ENCODE peak calls at places on chromosomes 7 and 10, in six cellular contexts. O, Y, H, U, X and A are unnamed samples.

GRCh38 chr10:132577350-132578005 is 39.9 kb downstream of the INPP5A start:
- DNase-seq in X (no peak), O (no peak), H (peak), U (no peak), Y (no peak), A (no peak)

GRCh38 chr7:55130554-55131198 is 111.9 kb downstream of the EGFR start:
- DNase-seq in O (peak), X (peak), H (peak), Y (peak), U (no peak), A (peak)

GRCh38 chr10:110576220-110576619 is 8.7 kb downstream of the SMC3 start:
- DNase-seq in H (no peak), Y (no peak), X (peak), O (no peak), U (no peak), A (no peak)

GRCh38 chr10:123858039-123858740 is 33.4 kb downstream of the CPXM2 start:
- DNase-seq in X (no peak), H (peak), Y (no peak), O (peak), U (no peak), A (no peak)

GRCh38 chr10:92627845-92628480 is 35.0 kb downstream of the KIF11 start:
- DNase-seq in H (no peak), X (peak), Y (no peak), O (no peak), U (no peak), A (no peak)

GRCh38 chr10:83817797-83818196 is 321.5 kb upstream of the GHITM start:
- DNase-seq in O (no peak), U (no peak), H (no peak), X (no peak), Y (no peak), A (no peak)

GRCh38 chr10:71933651-71934050 is 30.5 kb upstream of the CHST3 start:
- DNase-seq in H (no peak), X (no peak), Y (no peak), U (no peak), O (no peak), A (no peak)

GRCh38 chr10:88194041-88194887 is 330.8 kb downstream of the PTEN start:
- DNase-seq in Y (no peak), H (no peak), X (no peak), O (no peak), U (no peak), A (no peak)

GRCh38 chr7:52355059-52355458 is 680.4 kb upstream of the POM121L12 start:
- DNase-seq in O (no peak), H (no peak), X (no peak), U (peak), Y (no peak), A (peak)

GRCh38 chr10:128069351-128070051 is 56.7 kb downstream of the MKI67 start:
- DNase-seq in H (peak), X (peak), Y (peak), O (peak), U (peak), A (peak)

GRCh38 chr10:30127120-30127541 is 67.7 kb upstream of the JCAD start:
- DNase-seq in H (no peak), X (peak), U (no peak), O (no peak), Y (no peak), A (no peak)

GRCh38 chr7:155300641-155301452 is 3.2 kb downstream of the INSIG1 start:
- DNase-seq in O (no peak), U (no peak), X (no peak), Y (no peak), H (no peak), A (no peak)

GRCh38 chr10:75358121-75358520 is 43.4 kb downstream of the ZNF503 start:
- DNase-seq in X (no peak), U (no peak), O (no peak), H (no peak), Y (no peak), A (no peak)

GRCh38 chr7:55325371-55325792 is 39.8 kb upstream of the LANCL2 start:
- DNase-seq in Y (no peak), X (peak), U (no peak), O (no peak), H (no peak), A (no peak)

GRCh38 chr10:507908-508444 is 181.5 kb downstream of the DIP2C start:
- DNase-seq in O (no peak), X (no peak), H (peak), Y (no peak), U (no peak), A (no peak)

GRCh38 chr7:121503039-121503438 is 106.9 kb upstream of the FAM3C start:
- DNase-seq in U (no peak), H (no peak), O (no peak), Y (no peak), X (no peak), A (no peak)

GRCh38 chr10:131070856-131071255 is 240.7 kb downstream of the TCERG1L start:
- DNase-seq in H (peak), U (no peak), O (no peak), Y (no peak), X (no peak), A (no peak)

GRCh38 chr7:43307522-43307921 is 195.1 kb downstream of the HECW1 start:
- DNase-seq in U (no peak), Y (no peak), H (no peak), X (peak), O (no peak), A (no peak)

GRCh38 chr10:132913559-132914115 is 28.7 kb downstream of the CFAP46 start:
- DNase-seq in O (peak), H (peak), U (no peak), X (no peak), Y (no peak), A (no peak)

GRCh38 chr7:88344271-88344670 is 37.6 kb upstream of the STEAP4 start:
- DNase-seq in O (no peak), U (no peak), X (no peak), H (no peak), Y (no peak), A (no peak)

GRCh38 chr10:129035052-129035805 is 431.8 kb upstream of the MGMT start:
- DNase-seq in O (peak), H (no peak), X (no peak), U (no peak), Y (no peak), A (no peak)

GRCh38 chr7:17016402-17017010 is 134.7 kb upstream of the AGR3 start:
- DNase-seq in H (no peak), Y (no peak), O (no peak), X (no peak), U (no peak), A (no peak)

GRCh38 chr10:124325658-124325965 is 93.1 kb downstream of the OAT start:
- DNase-seq in H (peak), Y (no peak), O (no peak), X (no peak), U (no peak), A (no peak)

GRCh38 chr7:111264111-111264868 is 173.4 kb downstream of the LRRN3 start:
- DNase-seq in U (no peak), X (no peak), H (no peak), O (no peak), Y (no peak), A (no peak)

GRCh38 chr10:84097787-84098353 is 41.4 kb upstream of the GHITM start:
- DNase-seq in O (no peak), X (peak), Y (no peak), H (no peak), U (no peak), A (no peak)

GRCh38 chr10:13784067-13784466 is 197.3 kb downstream of the PRPF18 start:
- DNase-seq in U (no peak), H (no peak), O (no peak), X (peak), Y (no peak), A (no peak)

GRCh38 chr10:14356921-14357320 is 26.2 kb upstream of the FRMD4A start:
- DNase-seq in O (no peak), H (no peak), X (no peak), Y (no peak), U (no peak), A (no peak)

GRCh38 chr7:7231865-7232264 is 49.5 kb downstream of the C1GALT1 start:
- DNase-seq in Y (no peak), U (no peak), X (no peak), O (no peak), H (no peak), A (no peak)

GRCh38 chr7:82578430-82578829 is 134.9 kb upstream of the CACNA2D1 start:
- DNase-seq in Y (no peak), O (no peak), X (peak), H (no peak), U (no peak), A (no peak)

GRCh38 chr7:48875300-48875916 is 48.9 kb upstream of the CDC14C start:
- DNase-seq in H (no peak), Y (peak), U (peak), X (peak), O (peak), A (peak)

DNA sequence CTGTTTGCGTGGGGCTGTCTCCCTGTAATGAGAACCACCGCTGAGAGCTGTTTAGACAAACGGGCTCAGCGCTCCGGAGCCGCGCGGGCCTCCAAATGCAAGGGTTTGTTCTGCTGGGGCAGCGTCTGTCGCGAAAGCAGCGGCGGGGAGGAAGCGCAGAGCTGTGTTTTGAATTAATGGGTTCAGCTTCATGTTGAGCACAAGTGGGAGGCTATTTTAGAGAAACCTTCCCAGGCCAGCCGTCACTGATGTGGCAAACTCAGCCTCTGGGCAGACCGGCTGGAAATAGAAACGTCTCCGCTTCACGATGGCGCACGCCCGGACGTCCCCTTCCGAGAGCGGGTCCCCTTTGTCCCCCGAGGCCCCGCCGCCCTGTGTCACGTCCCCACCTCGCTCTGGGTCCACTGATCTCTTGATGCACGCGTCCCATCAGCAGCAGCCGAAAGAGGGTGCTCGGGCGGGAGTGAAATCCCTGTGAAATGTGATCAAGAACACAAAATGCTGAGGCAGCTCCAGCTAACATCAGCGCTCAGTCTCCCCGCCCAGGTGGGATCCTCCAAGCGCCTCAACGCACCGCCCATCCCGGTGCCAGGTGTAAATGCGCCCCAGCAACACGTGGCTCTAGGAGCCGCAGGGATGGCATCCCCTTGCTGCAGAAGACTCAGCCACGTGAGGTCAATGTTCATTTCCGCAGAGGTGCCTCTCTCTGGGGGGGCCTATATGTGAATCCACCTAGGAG is 44.9 kb downstream of the BAMBI start:
- DNase-seq in X (peak), H (no peak), O (peak), Y (peak), U (peak), A (peak)
- TF ChIP-seq CTCF in X (peak), H (no peak), O (no peak), Y (no peak), U (no peak), A (no peak)

GRCh38 chr10:70508912-70509366 is 30.4 kb downstream of the PALD1 start:
- DNase-seq in H (peak), O (no peak), U (peak), Y (no peak), X (no peak), A (no peak)
- TF ChIP-seq CTCF in H (no peak), O (no peak), U (no peak), Y (no peak), X (no peak), A (no peak)

GRCh38 chr7:130719550-130719949 is 14.5 kb downstream of the KLF14 start:
- DNase-seq in Y (no peak), U (no peak), X (no peak), H (no peak), O (no peak), A (no peak)

GRCh38 chr7:130723784-130724183 is 10.2 kb downstream of the KLF14 start:
- DNase-seq in O (no peak), H (no peak), X (no peak), U (no peak), Y (no peak), A (no peak)

GRCh38 chr7:130721486-130722277 is 12.3 kb downstream of the KLF14 start:
- DNase-seq in X (peak), O (peak), Y (peak), H (peak), U (peak), A (peak)
- TF ChIP-seq CTCF in X (peak), O (peak), Y (peak), H (peak), U (peak), A (peak)

DNA sequence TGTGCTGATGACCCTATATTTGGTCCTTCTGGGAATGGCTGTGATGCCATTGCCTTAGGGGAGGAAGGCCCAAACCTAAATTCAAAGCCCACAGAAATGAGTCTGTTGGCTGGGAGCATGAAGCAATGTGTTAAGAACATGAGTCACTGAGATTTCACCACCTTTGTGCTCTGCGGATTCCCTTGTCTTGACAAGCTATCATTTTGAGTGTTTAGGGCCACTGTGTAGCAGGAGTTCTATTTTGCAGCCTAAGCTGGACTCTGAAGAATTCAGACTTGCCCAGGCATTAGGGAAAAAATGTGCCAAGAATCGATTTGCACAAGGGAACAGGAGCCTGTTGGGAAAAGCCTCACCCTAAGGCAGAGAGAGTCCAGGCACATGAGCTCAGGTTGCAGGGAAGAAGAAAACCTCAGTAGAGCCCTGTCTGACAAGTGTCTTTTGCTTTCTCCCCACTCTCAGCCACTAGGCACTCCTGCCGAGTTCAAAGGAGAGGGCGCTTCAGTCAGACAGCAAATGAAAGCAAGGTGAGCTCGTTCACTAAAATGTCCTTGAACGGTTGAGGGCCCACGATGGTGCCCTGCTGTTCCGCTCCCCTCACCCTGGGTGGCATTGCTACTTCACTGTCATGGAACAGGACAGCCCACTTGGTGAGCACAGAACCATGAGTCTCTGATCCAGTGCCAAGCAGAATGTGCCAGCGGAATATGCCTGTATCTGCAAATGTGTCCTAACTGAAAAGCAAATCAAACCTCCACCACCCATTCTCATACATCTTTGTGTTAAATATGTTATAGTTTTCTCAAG is 93.6 kb downstream of the PRLHR start:
- DNase-seq in H (no peak), X (peak), Y (no peak), O (no peak), U (no peak), A (no peak)
- TF ChIP-seq CTCF in H (no peak), X (no peak), Y (no peak), O (no peak), U (no peak), A (no peak)

DNA sequence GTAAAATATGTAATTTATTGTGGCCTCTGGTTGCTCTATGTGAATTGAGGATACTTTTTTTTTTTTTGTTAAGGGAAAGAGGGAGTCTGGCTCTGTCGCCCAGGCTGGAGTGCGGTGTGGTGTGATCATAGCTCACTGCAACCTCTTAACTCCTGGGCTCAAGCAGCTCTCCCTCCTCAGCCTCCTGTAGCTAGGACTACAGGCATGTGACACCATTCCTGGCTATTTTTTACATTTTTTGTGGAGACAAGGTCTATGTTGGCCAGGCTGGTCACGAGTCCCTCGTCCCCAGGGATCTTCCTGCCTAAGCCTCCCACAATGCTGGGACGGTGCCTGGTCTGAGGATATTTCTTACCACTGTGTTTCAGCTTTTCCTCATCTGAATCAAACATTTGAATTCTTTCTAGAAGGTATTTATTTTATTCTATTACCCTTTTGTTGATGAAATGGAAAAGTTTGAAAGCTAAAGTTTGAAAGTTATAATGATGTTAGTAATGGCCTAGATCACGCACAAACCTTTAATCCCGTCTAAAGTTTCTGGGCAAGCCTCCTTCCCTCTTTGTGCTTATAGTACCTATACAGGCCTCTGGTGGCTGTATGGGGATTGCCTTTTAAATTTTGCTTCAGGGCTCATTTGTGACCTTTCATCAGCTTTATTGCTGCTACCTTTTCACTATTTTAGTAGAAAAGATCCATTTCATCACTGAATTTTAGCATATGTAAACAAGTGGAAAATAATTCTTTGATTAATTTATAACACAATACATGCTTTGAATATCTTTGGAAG is 2.0 kb downstream of the IFRD1 start:
- DNase-seq in H (peak), X (peak), U (no peak), Y (no peak), O (no peak), A (peak)
- TF ChIP-seq CTCF in H (no peak), X (peak), U (no peak), Y (peak), O (no peak), A (peak)

GRCh38 chr10:91464500-91464899 is 54.4 kb downstream of the HECTD2 start:
- DNase-seq in X (no peak), U (no peak), H (no peak), O (no peak), Y (no peak), A (no peak)

GRCh38 chr10:91467114-91467513 is 57.0 kb downstream of the HECTD2 start:
- DNase-seq in X (no peak), Y (no peak), O (no peak), H (no peak), U (no peak), A (no peak)

GRCh38 chr10:91462423-91462822 is 52.3 kb downstream of the HECTD2 start:
- DNase-seq in H (no peak), Y (no peak), X (peak), U (no peak), O (no peak), A (no peak)

DNA sequence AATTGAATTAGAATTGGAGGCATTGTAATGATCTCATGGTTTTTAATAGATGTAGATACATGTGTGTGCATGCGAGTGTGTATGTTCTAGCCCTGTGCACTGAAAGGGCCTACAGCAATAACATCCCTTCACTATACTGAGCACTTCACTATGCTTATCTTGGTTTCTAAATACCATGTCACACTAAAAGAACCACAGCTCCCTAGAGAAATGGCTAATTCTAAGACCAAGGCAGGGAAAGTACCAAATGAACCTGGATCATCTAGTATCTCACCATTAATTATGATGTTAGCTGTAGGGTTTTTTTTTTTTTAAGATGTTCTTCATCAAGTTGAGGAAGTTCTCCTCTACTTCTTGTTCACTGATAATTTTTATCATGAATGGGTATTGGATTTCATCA is 55.1 kb downstream of the HECTD2 start:
- DNase-seq in U (no peak), H (no peak), O (no peak), X (no peak), Y (no peak), A (no peak)
- TF ChIP-seq CTCF in U (no peak), H (no peak), O (no peak), X (no peak), Y (no peak), A (no peak)

DNA sequence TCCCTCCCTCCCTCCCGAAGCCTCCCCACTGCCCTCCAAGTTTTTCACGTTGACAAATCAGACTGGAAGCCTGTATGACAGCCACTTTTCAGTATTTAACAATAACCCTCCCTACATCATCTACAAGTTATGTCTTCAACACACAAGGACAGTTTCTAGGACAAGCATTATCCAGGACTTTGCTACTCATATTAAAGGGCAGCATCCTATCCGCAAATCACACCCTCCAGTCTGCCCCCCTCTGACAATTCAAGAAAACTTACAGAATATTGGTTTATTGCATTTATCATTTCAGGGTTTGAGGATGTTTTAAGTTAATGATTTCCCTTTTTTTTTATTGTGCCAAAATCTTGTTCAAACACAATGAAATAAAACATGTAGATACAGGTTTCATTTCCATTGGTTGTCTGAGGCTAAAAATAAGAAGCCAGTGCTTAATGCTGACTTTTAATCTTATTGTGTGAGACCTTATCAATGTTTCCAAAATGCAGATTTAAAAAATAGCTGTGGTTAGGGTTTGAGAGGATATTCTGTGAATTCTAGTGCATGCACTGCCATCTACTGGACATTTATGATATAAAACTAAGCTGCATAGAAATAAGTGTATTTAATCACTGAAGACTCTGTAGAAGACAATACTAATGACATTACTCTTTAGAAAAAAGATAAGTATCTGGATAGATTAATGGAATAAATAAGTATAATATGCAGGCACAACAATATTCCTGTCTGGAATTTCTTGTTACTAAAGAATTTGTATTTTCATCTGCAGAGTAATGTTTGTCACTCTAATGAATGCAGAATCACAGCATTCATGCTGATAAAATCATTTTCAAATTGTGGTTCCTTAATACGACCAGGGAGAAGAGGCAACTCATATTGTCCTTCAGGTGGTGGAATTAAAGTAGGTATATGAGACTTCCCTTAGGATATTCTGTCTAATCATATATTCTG is 64.1 kb downstream of the CAV1 start:
- DNase-seq in O (no peak), Y (no peak), U (no peak), H (no peak), X (peak), A (peak)
- TF ChIP-seq CTCF in O (peak), Y (peak), U (peak), H (peak), X (peak), A (peak)